ENCODE peak calls at places on chromosome 4, in seven cellular contexts. O, F, V, J, Y, N and G are unnamed samples.

GRCh38 chr4:89657931-89658700 is 178.8 kb downstream of the SNCA start:
- DNase-seq in O (no peak), F (no peak), V (no peak), J (no peak), Y (no peak), N (no peak), G (no peak)

GRCh38 chr4:110106946-110107325 is 91.5 kb downstream of the ELOVL6 start:
- DNase-seq in O (no peak), F (no peak), V (no peak), J (no peak), Y (no peak), N (no peak), G (no peak)

GRCh38 chr4:152679414-152680281 is at the start of gene TMEM154:
- DNase-seq in O (peak; percentile 59), F (peak; percentile 20), V (peak; percentile 38), J (peak; percentile 85), Y (peak; percentile 31), N (peak; percentile 67), G (peak; percentile 65)

GRCh38 chr4:16636304-16636703 is 262.1 kb downstream of the LDB2 start:
- DNase-seq in O (no peak), F (no peak), V (no peak), J (no peak), Y (no peak), N (no peak), G (no peak)

GRCh38 chr4:53591372-53591892 is at the start of gene LNX1:
- DNase-seq in O (no peak), F (no peak), V (peak; percentile 21), J (peak; percentile 83), Y (no peak), N (peak; percentile 96), G (peak; percentile 71)

GRCh38 chr4:79983431-79983830 is 89.6 kb downstream of the ANTXR2 start:
- DNase-seq in O (no peak), F (no peak), V (no peak), J (no peak), Y (no peak), N (no peak), G (no peak)

GRCh38 chr4:86452323-86452995 is 92.6 kb upstream of the MAPK10 start:
- DNase-seq in O (peak; percentile 36), F (peak; percentile 44), V (no peak), J (no peak), Y (peak; percentile 42), N (no peak), G (no peak)

GRCh38 chr4:182770259-182770968 is 146.8 kb downstream of the DCTD start:
- DNase-seq in O (no peak), F (no peak), V (no peak), J (no peak), Y (no peak), N (no peak), G (no peak)

GRCh38 chr4:858136-858535 is 32.2 kb upstream of the CPLX1 start:
- DNase-seq in O (no peak), F (no peak), V (no peak), J (no peak), Y (no peak), N (no peak), G (no peak)

GRCh38 chr4:98603683-98604573 is 54.5 kb downstream of the TSPAN5 start:
- DNase-seq in O (no peak), F (no peak), V (no peak), J (no peak), Y (no peak), N (no peak), G (no peak)

GRCh38 chr4:188121530-188121929 is 12.1 kb upstream of the TRIML2 start:
- DNase-seq in O (no peak), F (no peak), V (no peak), J (no peak), Y (no peak), N (no peak), G (no peak)

GRCh38 chr4:112552668-112553067 is 36.7 kb upstream of the NEUROG2 start:
- DNase-seq in O (no peak), F (no peak), V (no peak), J (no peak), Y (no peak), N (no peak), G (no peak)

GRCh38 chr4:82776925-82777542 is 21.6 kb downstream of the SCD5 start:
- DNase-seq in O (no peak), F (no peak), V (no peak), J (no peak), Y (no peak), N (no peak), G (no peak)

GRCh38 chr4:74451214-74451661 is 6.3 kb downstream of the AREG start:
- DNase-seq in O (no peak), F (no peak), V (no peak), J (no peak), Y (no peak), N (no peak), G (no peak)

GRCh38 chr4:1293981-1294380 is 4.3 kb downstream of the MAEA start:
- DNase-seq in O (peak; percentile 56), F (no peak), V (peak; percentile 71), J (peak; percentile 64), Y (no peak), N (peak; percentile 71), G (no peak)

GRCh38 chr4:153684182-153685073 is at the start of gene TLR2:
- DNase-seq in O (peak; percentile 83), F (peak; percentile 38), V (peak; percentile 67), J (peak; percentile 90), Y (peak; percentile 40), N (peak; percentile 85), G (peak; percentile 59)

GRCh38 chr4:148653681-148654080 is 211.5 kb upstream of the NR3C2 start:
- DNase-seq in O (no peak), F (no peak), V (no peak), J (no peak), Y (no peak), N (no peak), G (no peak)

GRCh38 chr4:105306158-105306781 is 159.6 kb downstream of the TET2 start:
- DNase-seq in O (no peak), F (no peak), V (no peak), J (no peak), Y (no peak), N (no peak), G (no peak)

GRCh38 chr4:52983563-52984303 is 121.6 kb downstream of the RASL11B start:
- DNase-seq in O (no peak), F (no peak), V (no peak), J (no peak), Y (no peak), N (no peak), G (no peak)

GRCh38 chr4:125741825-125742452 is 427.2 kb downstream of the FAT4 start:
- DNase-seq in O (no peak), F (no peak), V (no peak), J (no peak), Y (no peak), N (no peak), G (no peak)
- H3K4me3 ChIP-seq in O (no peak overlapping the region), F (no peak overlapping the region), V (no peak overlapping the region), J (no peak overlapping the region), Y (no peak overlapping the region), N (no peak overlapping the region), G (no peak overlapping the region)

DNA sequence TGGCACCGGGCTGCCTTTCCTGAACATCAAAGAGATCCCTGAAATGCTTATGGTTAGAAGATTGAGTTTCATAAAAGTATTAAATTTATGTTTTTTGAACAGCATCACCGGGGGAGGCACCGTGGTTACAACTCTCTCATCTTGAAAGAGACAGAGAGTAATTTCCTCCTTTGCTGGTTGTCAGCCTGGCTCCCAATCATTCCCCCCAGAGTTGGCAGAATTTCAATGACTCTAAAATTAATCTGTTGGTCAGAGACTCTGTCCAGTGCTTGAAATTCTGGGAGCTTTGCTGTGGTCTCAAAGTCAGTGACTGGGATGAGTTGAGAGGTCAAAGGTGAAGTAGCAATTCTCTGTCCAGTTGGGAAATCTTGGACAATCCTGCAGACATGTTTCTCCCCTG is 135.9 kb downstream of the RAB28 start:
- DNase-seq in O (no peak), F (no peak), V (no peak), J (no peak), Y (no peak), N (no peak), G (no peak)
- TF ChIP-seq CTCF in O (no peak), F (no peak), V (no peak), J (no peak), Y (no peak), N (no peak), G (no peak)

GRCh38 chr4:118282692-118283091 is 70.1 kb downstream of the PRSS12 start:
- DNase-seq in O (no peak), F (no peak), V (no peak), J (no peak), Y (no peak), N (no peak), G (no peak)

GRCh38 chr4:118280501-118281218 is 72.1 kb downstream of the PRSS12 start:
- DNase-seq in O (peak; percentile 31), F (peak; percentile 49), V (peak; percentile 54), J (no peak), Y (no peak), N (peak; percentile 55), G (peak; percentile 47)

GRCh38 chr4:118284169-118284568 is 68.6 kb downstream of the PRSS12 start:
- DNase-seq in O (no peak), F (no peak), V (no peak), J (no peak), Y (no peak), N (no peak), G (no peak)

GRCh38 chr4:118279920-118280432 is 72.8 kb downstream of the PRSS12 start:
- DNase-seq in O (no peak), F (no peak), V (no peak), J (no peak), Y (no peak), N (no peak), G (no peak)

DNA sequence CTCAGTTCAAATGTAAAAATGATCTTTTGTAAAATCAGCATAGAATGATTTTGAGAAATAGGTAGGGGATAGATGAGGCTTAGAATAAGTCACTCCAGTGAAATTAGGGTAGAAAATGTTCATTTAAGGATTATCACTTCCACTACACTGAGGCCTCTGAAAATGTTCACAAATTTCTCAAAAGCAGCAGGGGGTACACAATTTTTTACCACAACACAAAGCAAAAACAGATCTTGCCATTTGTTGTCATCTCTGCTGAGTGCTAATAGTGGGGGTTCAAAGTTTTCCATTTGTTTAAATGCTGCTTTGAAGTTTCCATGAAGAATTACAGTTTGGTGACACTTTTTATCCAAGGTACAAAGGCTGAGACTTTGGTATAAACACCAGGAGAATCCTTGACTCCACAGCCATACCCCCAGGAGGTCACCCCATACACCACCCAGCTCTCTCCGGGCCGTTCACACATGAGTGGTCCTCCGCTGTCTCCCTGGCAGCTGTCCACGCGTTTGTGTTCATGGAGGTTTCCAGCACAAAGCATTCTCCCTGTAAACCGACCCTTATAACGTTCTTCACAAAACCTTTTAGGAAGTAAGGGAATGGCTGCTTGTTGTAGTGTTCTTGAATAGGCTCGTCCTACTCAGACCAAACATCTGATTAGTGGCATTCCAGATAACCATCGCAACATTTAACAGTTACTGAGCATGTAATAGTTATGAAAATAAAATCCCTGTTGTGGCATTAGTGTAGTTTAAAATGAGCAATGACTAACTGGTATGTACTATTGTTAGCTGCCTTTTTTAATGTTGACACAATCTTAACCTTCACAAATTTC is 71.0 kb downstream of the PRSS12 start:
- DNase-seq in O (peak; percentile 37), F (peak; percentile 37), V (no peak), J (no peak), Y (no peak), N (no peak), G (no peak)
- TF ChIP-seq POLR2A in O (no peak), F (no peak), V (no peak), J (no peak), Y (no peak), N (no peak), G (no peak)

GRCh38 chr4:138891610-138892009 is 124.0 kb upstream of the NOCT start:
- DNase-seq in O (no peak), F (no peak), V (no peak), J (no peak), Y (no peak), N (no peak), G (no peak)
- H3K4me3 ChIP-seq in O (no peak overlapping the region), F (no peak overlapping the region), V (no peak overlapping the region), J (no peak overlapping the region), Y (no peak overlapping the region), N (no peak overlapping the region), G (no peak overlapping the region)